ENCODE peak calls at places on chromosomes 13 and 19, in five cellular contexts. Z is K562, P is H1, A is HepG2, E is GM12891. M is an unnamed sample.

GRCh38 chr13:31485651-31486051 is 253.7 kb upstream of the RXFP2 start:
- DNase-seq in A (no peak), E (no peak), Z (no peak), P (no peak), M (no peak)

GRCh38 chr13:112968910-112969691 is at the start of gene MCF2L:
- DNase-seq in P (peak), A (peak), E (no peak), Z (no peak), M (no peak)

GRCh38 chr19:23800868-23801267 is 42.2 kb upstream of the ZNF681 start:
- DNase-seq in Z (no peak), A (no peak), E (no peak), P (no peak), M (no peak)

GRCh38 chr19:55265723-55266386 is 7.0 kb upstream of the PPP6R1 start:
- DNase-seq in Z (no peak), P (no peak), A (no peak), E (no peak), M (no peak)

GRCh38 chr13:32781906-32782305 is 195.7 kb downstream of the PDS5B start:
- DNase-seq in Z (no peak), A (no peak), P (no peak), E (no peak), M (no peak)

GRCh38 chr13:24648983-24649684 is 31.1 kb upstream of the ATP12A start:
- DNase-seq in Z (no peak), E (no peak), A (no peak), P (no peak), M (no peak)

GRCh38 chr19:35143231-35143715 is at the start of gene FXYD7:
- DNase-seq in A (no peak), P (peak), E (no peak), Z (no peak), M (no peak)

GRCh38 chr19:3509566-3509989 is 3.5 kb downstream of the FZR1 start:
- DNase-seq in Z (no peak), E (no peak), P (no peak), A (no peak), M (no peak)

GRCh38 chr13:31913459-31913858 is 118.1 kb upstream of the FRY start:
- DNase-seq in P (no peak), Z (no peak), A (no peak), E (no peak), M (no peak)

GRCh38 chr13:107170270-107170931 is 602.5 kb upstream of the ARGLU1 start:
- DNase-seq in A (no peak), Z (no peak), P (no peak), E (no peak), M (no peak)

GRCh38 chr13:49108204-49108603 is 111.9 kb upstream of the MLNR start:
- DNase-seq in P (no peak), A (no peak), Z (no peak), E (no peak), M (no peak)

GRCh38 chr13:40519637-40520036 is 146.8 kb downstream of the FOXO1 start:
- DNase-seq in E (no peak), Z (no peak), A (no peak), P (no peak), M (no peak)

GRCh38 chr19:45668342-45668871 is 386 bp downstream of the GIPR start:
- DNase-seq in Z (no peak), A (no peak), E (no peak), P (no peak), M (no peak)

GRCh38 chr13:34748561-34748960 is 193.5 kb upstream of the NBEA start:
- DNase-seq in A (no peak), Z (no peak), E (no peak), P (no peak), M (no peak)

GRCh38 chr13:80341771-80342271 is 895 bp upstream of the SPRY2 start:
- DNase-seq in A (peak), Z (no peak), P (no peak), E (no peak), M (no peak)

GRCh38 chr13:97275265-97275664 is 53.1 kb downstream of the MBNL2 start:
- DNase-seq in A (peak), P (no peak), Z (no peak), E (no peak), M (no peak)

GRCh38 chr19:17245535-17245984 is at the start of gene NR2F6:
- DNase-seq in E (no peak), Z (peak), A (no peak), P (no peak), M (no peak)
- TF ChIP-seq POLR2A in E (no peak), Z (no peak), A (peak), P (no peak), M (no peak)

DNA sequence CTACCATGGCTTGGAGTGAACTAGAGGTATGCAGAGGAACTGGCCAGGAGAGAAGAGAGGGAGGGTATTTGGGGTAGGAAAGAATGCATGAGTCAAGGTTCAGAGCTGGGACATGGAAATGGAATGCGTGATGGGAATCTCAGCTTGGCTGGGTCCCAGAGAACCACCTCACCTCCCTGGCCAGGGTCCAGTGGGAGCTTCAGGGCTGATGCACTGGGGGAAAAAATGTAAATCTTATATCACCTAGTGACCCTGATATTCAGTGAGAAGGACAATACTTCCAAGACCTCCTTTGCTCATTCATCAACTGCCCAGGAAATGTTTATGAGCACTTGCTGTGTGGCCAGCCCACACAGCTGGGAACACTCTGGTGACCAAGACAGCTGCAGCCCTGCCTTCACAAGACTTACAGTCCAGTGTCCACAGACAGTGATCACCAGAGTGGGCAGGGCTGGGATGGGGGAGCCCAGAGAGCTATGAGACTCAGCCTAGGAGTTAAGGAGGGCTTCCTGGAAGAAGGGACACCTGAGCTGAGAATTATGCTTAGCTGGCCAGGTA is 12.8 kb downstream of the IGSF23 start:
- DNase-seq in A (peak), Z (no peak), P (no peak), E (no peak), M (no peak)
- TF ChIP-seq POLR2AphosphoS5 in A (no peak), Z (no peak), P (no peak), E (no peak), M (no peak)

DNA sequence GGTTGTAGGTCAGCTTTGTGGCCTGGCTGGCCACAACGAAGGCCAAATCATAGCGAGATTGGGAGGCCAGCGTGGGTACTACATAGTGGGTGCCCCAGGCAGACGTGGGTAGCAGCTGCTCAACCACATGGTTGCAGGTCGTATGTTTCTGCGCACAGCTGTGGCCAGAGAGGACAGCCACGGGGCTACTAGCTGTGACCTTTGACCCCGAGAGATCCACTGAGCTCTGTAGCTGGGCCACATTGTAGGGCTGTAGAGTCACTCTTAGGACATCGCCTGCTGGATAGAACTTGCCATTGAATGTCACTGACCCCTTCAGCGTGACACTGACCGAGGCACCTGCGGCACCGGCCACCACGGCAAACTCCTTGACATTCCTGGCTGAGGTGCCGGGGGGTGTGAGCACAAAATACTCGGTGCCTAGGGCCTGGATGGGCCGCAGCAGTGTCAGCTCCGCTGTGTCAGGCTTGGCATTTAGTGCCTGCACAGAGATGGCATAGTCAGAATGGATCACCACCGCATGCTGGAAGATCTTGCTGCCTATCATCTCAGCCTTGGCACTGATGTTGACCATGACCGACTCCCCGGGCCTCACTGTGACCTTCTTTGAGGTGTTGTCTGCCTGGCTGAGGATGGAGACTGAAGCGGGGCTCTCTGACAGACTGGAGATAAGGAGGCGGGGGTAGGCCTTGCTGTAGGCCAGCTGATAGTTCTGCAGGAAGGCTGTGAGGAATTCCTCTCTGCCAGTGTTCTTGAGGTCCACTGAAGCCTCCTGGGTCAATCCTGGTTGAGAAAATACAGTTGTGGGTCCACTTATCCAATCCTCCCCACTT is 6.7 kb downstream of the FCGBP start:
- DNase-seq in Z (peak), P (no peak), A (no peak), E (no peak), M (no peak)
- TF ChIP-seq TAF1 in Z (no peak), P (no peak), A (no peak), E (no peak), M (no peak)

GRCh38 chr19:46732966-46733692 is 12.7 kb upstream of the FKRP start:
- DNase-seq in E (no peak), A (no peak), Z (no peak), P (no peak), M (no peak)

GRCh38 chr19:46731007-46731501 is 14.1 kb upstream of the PRKD2 start:
- DNase-seq in Z (peak), E (no peak), P (no peak), A (no peak), M (no peak)

GRCh38 chr19:46731584-46731983 is 14.3 kb upstream of the FKRP start:
- DNase-seq in P (no peak), E (no peak), Z (no peak), A (no peak), M (no peak)

GRCh38 chr19:46733693-46734240 is 12.1 kb upstream of the FKRP start:
- DNase-seq in P (no peak), Z (no peak), E (no peak), A (no peak), M (no peak)

GRCh38 chr19:46732172-46732938 is 13.5 kb upstream of the FKRP start:
- DNase-seq in A (no peak), Z (no peak), P (no peak), E (no peak), M (no peak)
- TF ChIP-seq POLR2A in A (no peak), Z (no peak), P (no peak), E (peak), M (no peak)

DNA sequence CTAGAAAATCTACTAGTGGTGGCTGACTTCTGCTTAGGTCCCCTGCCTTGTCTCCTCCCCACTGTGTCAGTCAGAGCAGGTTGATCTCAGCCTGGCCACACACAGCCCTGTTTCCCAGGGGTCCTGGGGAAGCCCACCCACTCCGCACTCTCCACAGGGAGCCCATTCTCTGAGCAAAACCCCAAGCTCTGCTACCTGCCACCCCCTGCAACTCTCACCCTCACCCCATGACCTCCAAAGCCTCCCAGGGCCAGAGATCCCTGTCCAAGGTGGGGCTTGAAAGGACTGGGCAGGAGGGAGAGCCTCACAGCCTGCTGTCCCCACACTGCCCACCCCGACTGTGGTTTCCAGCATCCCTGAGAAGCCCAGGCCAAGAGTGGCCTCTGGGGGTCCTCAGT is 58.8 kb upstream of the ZNF536 start:
- DNase-seq in P (no peak), A (no peak), Z (no peak), E (no peak), M (no peak)
- TF ChIP-seq POLR2AphosphoS5 in P (no peak), A (no peak), Z (no peak), E (no peak), M (no peak)

GRCh38 chr13:94636942-94637578 is 35.4 kb downstream of the GPR180 start:
- DNase-seq in E (no peak), Z (no peak), A (no peak), P (no peak), M (no peak)
- TF ChIP-seq TAF1 in E (no peak), Z (no peak), A (no peak), P (no peak), M (no peak)

GRCh38 chr19:41397086-41398041 is at the start of the genes BCKDHA and EXOSC5:
- DNase-seq in A (peak), Z (peak), E (peak), P (peak), M (peak)
- TF ChIP-seq POLR2A in A (peak), Z (peak), E (peak), P (peak), M (peak)

GRCh38 chr19:18373407-18373891 is 12.5 kb upstream of the GDF15 start:
- DNase-seq in E (no peak), A (no peak), Z (no peak), P (no peak), M (no peak)

GRCh38 chr19:18368504-18369222 is 17.3 kb upstream of the GDF15 start:
- DNase-seq in E (no peak), P (no peak), A (peak), Z (no peak), M (no peak)

GRCh38 chr19:18377026-18377425 is 8.9 kb upstream of the GDF15 start:
- DNase-seq in A (no peak), E (no peak), P (no peak), Z (no peak), M (no peak)

DNA sequence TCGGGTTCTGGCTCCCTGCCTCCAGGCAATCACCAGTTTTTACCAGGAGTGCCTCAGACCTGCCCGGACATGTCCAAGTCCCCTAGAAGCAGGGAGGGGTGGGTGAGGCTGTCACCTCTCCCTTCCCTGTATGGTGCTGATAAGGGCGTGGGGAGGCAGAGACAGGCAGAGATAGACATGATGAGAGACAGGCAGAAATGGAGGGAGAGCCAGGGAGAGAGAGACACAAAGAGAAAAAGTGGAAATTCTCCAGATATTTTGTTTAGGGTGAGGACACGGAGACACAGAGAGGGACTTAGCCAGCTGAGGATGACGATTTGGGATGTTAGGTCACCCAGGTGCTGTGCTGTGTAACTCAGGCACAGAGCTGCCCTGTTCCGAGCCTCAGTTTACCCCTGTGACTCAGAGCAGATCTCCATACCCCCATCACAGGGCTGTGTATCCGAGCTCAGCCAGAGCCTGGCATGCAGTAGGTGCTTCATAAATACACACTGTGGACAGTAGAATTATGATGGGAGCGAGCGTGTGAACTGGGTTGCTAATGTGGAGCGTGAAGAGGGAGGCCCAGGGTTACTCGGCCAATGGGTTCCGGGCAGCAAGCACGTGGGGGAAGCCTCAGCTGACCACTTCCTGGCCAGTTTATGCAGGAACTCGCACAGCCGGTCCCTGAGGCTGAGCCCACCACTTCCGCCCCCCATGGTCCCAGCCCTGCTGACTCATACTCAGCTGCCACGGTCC is 11.9 kb upstream of the GDF15 start:
- DNase-seq in A (peak), E (peak), Z (peak), P (peak), M (peak)
- TF ChIP-seq POLR2AphosphoS5 in A (no peak), E (peak), Z (peak), P (peak), M (peak)

DNA sequence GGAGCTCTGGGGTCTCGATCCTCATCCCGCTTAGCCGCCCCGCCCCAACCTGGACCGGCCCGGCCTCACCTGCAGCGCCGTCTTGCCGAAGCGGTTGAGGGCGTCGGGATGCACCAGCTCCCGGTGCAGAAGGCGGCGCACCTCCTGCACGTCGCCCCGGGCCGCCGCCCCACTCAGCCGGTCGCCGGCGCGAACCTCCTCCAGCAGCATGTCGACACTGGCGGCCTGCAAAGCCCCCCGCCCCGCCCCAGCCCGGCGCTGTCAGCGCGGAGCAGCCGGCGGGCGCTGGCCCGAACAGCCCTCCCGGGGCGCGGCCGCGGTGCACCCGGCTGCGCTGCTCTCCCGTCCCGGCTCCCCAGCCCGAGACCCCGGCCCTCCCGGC is 344 bp downstream of the CDKN2D start:
- DNase-seq in P (peak), E (no peak), A (no peak), Z (no peak), M (no peak)
- TF ChIP-seq TAF1 in P (no peak), E (no peak), A (no peak), Z (no peak), M (no peak)

M was measured in GM12892.